ENCODE peak calls at places on chromosomes 6 and 20, in five cellular contexts. One of them, this sample, is unnamed. For H3K9me3, the result is how much of the 10 kb centered on the place peaks cover.

GRCh38 chr20:15582146-15582776 is 991.0 kb downstream of the KIF16B start:
- DNase-seq in tibial nerve: no peak
- DNase-seq in right lobe of liver: no peak
- DNase-seq in A549: no peak
- DNase-seq in stomach: no peak
- DNase-seq in this sample: no peak

GRCh38 chr6:2166717-2167116 is 78.7 kb downstream of the GMDS start:
- DNase-seq in tibial nerve: no peak
- DNase-seq in right lobe of liver: no peak
- DNase-seq in A549: no peak
- DNase-seq in stomach: peak
- DNase-seq in this sample: no peak

GRCh38 chr6:19210849-19211590 is 626.1 kb upstream of the ID4 start:
- DNase-seq in tibial nerve: no peak
- DNase-seq in right lobe of liver: peak
- DNase-seq in A549: no peak
- DNase-seq in stomach: no peak
- DNase-seq in this sample: no peak

GRCh38 chr6:169795196-169795595 is 43.8 kb downstream of the ERMARD start:
- DNase-seq in tibial nerve: no peak
- DNase-seq in right lobe of liver: no peak
- DNase-seq in A549: no peak
- DNase-seq in stomach: no peak
- DNase-seq in this sample: no peak

GRCh38 chr6:34259529-34260069 is 10.8 kb upstream of the SMIM29 start:
- DNase-seq in tibial nerve: no peak
- DNase-seq in right lobe of liver: no peak
- DNase-seq in A549: no peak
- DNase-seq in stomach: no peak
- DNase-seq in this sample: no peak

GRCh38 chr6:11437824-11438459 is 99.6 kb upstream of the TMEM170B start:
- DNase-seq in tibial nerve: no peak
- DNase-seq in right lobe of liver: no peak
- DNase-seq in A549: no peak
- DNase-seq in stomach: no peak
- DNase-seq in this sample: no peak

GRCh38 chr20:49539481-49540231 is 28.3 kb downstream of the PTGIS start:
- DNase-seq in tibial nerve: no peak
- DNase-seq in right lobe of liver: no peak
- DNase-seq in A549: no peak
- DNase-seq in stomach: no peak
- DNase-seq in this sample: no peak

GRCh38 chr6:32963870-32964269 is 4.5 kb upstream of the BRD2 start:
- DNase-seq in tibial nerve: no peak
- DNase-seq in right lobe of liver: no peak
- DNase-seq in A549: no peak
- DNase-seq in stomach: no peak
- DNase-seq in this sample: no peak

GRCh38 chr6:77853401-77853800 is 200.6 kb downstream of the MEI4 start:
- DNase-seq in tibial nerve: no peak
- DNase-seq in right lobe of liver: no peak
- DNase-seq in A549: no peak
- DNase-seq in stomach: no peak
- DNase-seq in this sample: no peak

GRCh38 chr6:47992805-47993204 is 118.2 kb downstream of the PTCHD4 start:
- DNase-seq in tibial nerve: no peak
- DNase-seq in right lobe of liver: no peak
- DNase-seq in A549: no peak
- DNase-seq in stomach: no peak
- DNase-seq in this sample: no peak

GRCh38 chr6:27591660-27592059 is 118.8 kb upstream of the ZNF184 start:
- DNase-seq in tibial nerve: no peak
- DNase-seq in right lobe of liver: no peak
- DNase-seq in A549: no peak
- DNase-seq in stomach: no peak
- DNase-seq in this sample: no peak

GRCh38 chr20:63108247-63108646 is 101.5 kb upstream of the BHLHE23 start:
- DNase-seq in tibial nerve: no peak
- DNase-seq in right lobe of liver: peak
- DNase-seq in A549: no peak
- DNase-seq in stomach: no peak
- DNase-seq in this sample: no peak

GRCh38 chr6:131101911-131102680 is 33.2 kb upstream of the AKAP7 start:
- DNase-seq in tibial nerve: no peak
- DNase-seq in right lobe of liver: no peak
- DNase-seq in A549: peak
- DNase-seq in stomach: no peak
- DNase-seq in this sample: no peak

GRCh38 chr20:1632228-1632577 is 12.4 kb upstream of the SIRPB1 start:
- DNase-seq in tibial nerve: no peak
- DNase-seq in right lobe of liver: no peak
- DNase-seq in A549: no peak
- DNase-seq in stomach: no peak
- DNase-seq in this sample: no peak

GRCh38 chr6:149990672-149991402 is 27.1 kb downstream of the ULBP1 start:
- DNase-seq in tibial nerve: no peak
- DNase-seq in right lobe of liver: no peak
- DNase-seq in A549: peak
- DNase-seq in stomach: no peak
- DNase-seq in this sample: no peak

GRCh38 chr6:126886106-126886505 is 232.4 kb upstream of the RSPO3 start:
- DNase-seq in tibial nerve: no peak
- DNase-seq in right lobe of liver: no peak
- DNase-seq in A549: no peak
- DNase-seq in stomach: no peak
- DNase-seq in this sample: no peak

GRCh38 chr6:13398081-13398406 is 69.7 kb upstream of the TBC1D7 start:
- DNase-seq in tibial nerve: no peak
- DNase-seq in right lobe of liver: no peak
- DNase-seq in A549: no peak
- DNase-seq in stomach: no peak
- DNase-seq in this sample: no peak

GRCh38 chr6:151325075-151326050 is 66.0 kb downstream of the ZBTB2 start:
- DNase-seq in tibial nerve: peak
- DNase-seq in right lobe of liver: peak
- DNase-seq in A549: peak
- DNase-seq in stomach: peak
- DNase-seq in this sample: peak

GRCh38 chr6:15329154-15329781 is 83.4 kb downstream of the JARID2 start:
- DNase-seq in tibial nerve: no peak
- DNase-seq in right lobe of liver: no peak
- DNase-seq in A549: no peak
- DNase-seq in stomach: no peak
- DNase-seq in this sample: no peak

GRCh38 chr6:163667372-163668060 is 253.0 kb downstream of the QKI start:
- DNase-seq in tibial nerve: no peak
- DNase-seq in right lobe of liver: no peak
- DNase-seq in A549: no peak
- DNase-seq in stomach: no peak
- DNase-seq in this sample: no peak

GRCh38 chr6:157586088-157586414 is 205.1 kb downstream of the ZDHHC14 start:
- DNase-seq in tibial nerve: no peak
- DNase-seq in right lobe of liver: no peak
- DNase-seq in A549: no peak
- DNase-seq in stomach: no peak
- DNase-seq in this sample: no peak

GRCh38 chr6:90025418-90026089 is 131.3 kb downstream of the GJA10 start:
- DNase-seq in tibial nerve: no peak
- DNase-seq in right lobe of liver: no peak
- DNase-seq in A549: no peak
- DNase-seq in stomach: no peak
- DNase-seq in this sample: no peak

GRCh38 chr6:168700880-168701279 is 259.9 kb downstream of the SMOC2 start:
- DNase-seq in tibial nerve: no peak
- DNase-seq in right lobe of liver: no peak
- DNase-seq in A549: no peak
- DNase-seq in stomach: no peak
- DNase-seq in this sample: no peak

GRCh38 chr6:111601875-111602274 is 3.8 kb downstream of the TRAF3IP2 start:
- DNase-seq in tibial nerve: no peak
- DNase-seq in right lobe of liver: no peak
- DNase-seq in A549: no peak
- DNase-seq in stomach: peak
- DNase-seq in this sample: no peak

GRCh38 chr6:84466521-84466920 is 239.1 kb upstream of the CEP162 start:
- DNase-seq in tibial nerve: no peak
- DNase-seq in right lobe of liver: no peak
- DNase-seq in A549: peak
- DNase-seq in stomach: no peak
- DNase-seq in this sample: no peak

GRCh38 chr6:109484161-109484560 is 1.1 kb upstream of the ZBTB24 start:
- DNase-seq in tibial nerve: no peak
- DNase-seq in right lobe of liver: no peak
- DNase-seq in A549: no peak
- DNase-seq in stomach: no peak
- DNase-seq in this sample: no peak

GRCh38 chr6:112806163-112806900 is 459.2 kb downstream of the RFPL4B start:
- DNase-seq in tibial nerve: no peak
- DNase-seq in right lobe of liver: no peak
- DNase-seq in A549: no peak
- DNase-seq in stomach: no peak
- DNase-seq in this sample: no peak

GRCh38 chr20:14599613-14600012 is 262.2 kb upstream of the FLRT3 start:
- DNase-seq in tibial nerve: no peak
- DNase-seq in right lobe of liver: no peak
- DNase-seq in A549: no peak
- DNase-seq in stomach: no peak
- DNase-seq in this sample: no peak

GRCh38 chr6:108945686-108946158 is 97.5 kb downstream of the ARMC2 start:
- DNase-seq in tibial nerve: peak
- DNase-seq in right lobe of liver: peak
- DNase-seq in A549: no peak
- DNase-seq in stomach: peak
- DNase-seq in this sample: no peak

GRCh38 chr20:6632187-6632586 is 135.3 kb upstream of the BMP2 start:
- DNase-seq in tibial nerve: no peak
- DNase-seq in right lobe of liver: no peak
- DNase-seq in A549: no peak
- DNase-seq in stomach: no peak
- DNase-seq in this sample: no peak

GRCh38 chr6:15246217-15247211 is 645 bp downstream of the JARID2 start:
- DNase-seq in tibial nerve: no peak
- DNase-seq in right lobe of liver: no peak
- DNase-seq in A549: no peak
- DNase-seq in stomach: no peak
- DNase-seq in this sample: peak

DNA sequence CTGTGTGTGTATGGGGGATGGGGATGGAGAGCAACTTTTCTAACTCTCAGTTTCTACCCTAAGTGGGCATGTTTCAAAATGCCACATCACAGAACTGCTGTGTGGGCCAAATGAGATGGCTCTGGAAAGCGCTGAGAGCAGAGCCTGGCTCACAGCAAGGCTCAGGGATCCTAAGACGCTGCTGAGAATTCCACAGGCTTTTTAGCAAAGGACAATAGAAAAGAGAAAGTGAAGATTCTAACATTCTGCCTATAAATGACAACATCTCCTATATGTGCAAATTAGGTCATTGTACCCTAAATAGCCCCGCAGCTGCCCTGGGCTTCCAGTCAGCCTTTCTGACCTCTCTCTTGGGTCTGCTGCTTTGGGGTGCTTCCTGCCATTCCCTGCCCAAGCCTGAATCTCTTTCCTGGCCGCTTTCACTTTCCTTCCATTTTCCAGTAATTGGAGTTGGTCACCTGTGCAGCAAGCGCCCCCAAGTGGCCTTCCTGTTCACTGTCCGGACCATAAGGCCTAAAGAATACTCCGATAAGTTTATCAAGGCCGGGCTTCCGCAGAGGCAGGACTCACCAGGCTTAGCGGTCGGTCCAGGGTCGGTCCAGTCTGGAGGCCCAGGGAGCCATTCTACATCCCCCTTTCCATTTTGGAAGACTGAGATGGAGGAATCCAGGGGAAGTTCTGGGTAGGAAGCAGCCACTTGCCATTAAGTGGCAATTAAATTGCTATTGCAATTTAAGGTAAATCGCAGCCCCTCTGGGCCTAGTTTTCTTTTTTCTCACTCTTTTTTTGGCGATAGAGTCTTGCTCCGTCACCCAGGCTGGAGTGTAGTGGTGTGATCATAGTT is 6.7 kb upstream of the DDR1 start:
- DNase-seq in tibial nerve: peak
- DNase-seq in right lobe of liver: peak
- DNase-seq in A549: peak
- DNase-seq in stomach: peak
- DNase-seq in this sample: peak
- H3K27ac ChIP-seq in tibial nerve: peak
- H3K27ac ChIP-seq in right lobe of liver: peak
- H3K27ac ChIP-seq in A549: peak
- H3K27ac ChIP-seq in stomach: peak
- H3K27ac ChIP-seq in this sample: peak

GRCh38 chr20:57977588-57977987 is 250.9 kb downstream of the ANKRD60 start:
- DNase-seq in tibial nerve: peak
- DNase-seq in right lobe of liver: no peak
- DNase-seq in A549: no peak
- DNase-seq in stomach: no peak
- DNase-seq in this sample: no peak
- H3K9me3 ChIP-seq in tibial nerve: under half
- H3K9me3 ChIP-seq in right lobe of liver: under half
- H3K9me3 ChIP-seq in A549: under half
- H3K9me3 ChIP-seq in stomach: under half
- H3K9me3 ChIP-seq in this sample: under half

GRCh38 chr6:158642805-158643489 is 1.6 kb downstream of the DYNLT1 start:
- DNase-seq in tibial nerve: no peak
- DNase-seq in right lobe of liver: no peak
- DNase-seq in A549: no peak
- DNase-seq in stomach: peak
- DNase-seq in this sample: no peak
- H3K4me3 ChIP-seq in tibial nerve: peak
- H3K4me3 ChIP-seq in right lobe of liver: no peak
- H3K4me3 ChIP-seq in A549: peak
- H3K4me3 ChIP-seq in stomach: peak
- H3K4me3 ChIP-seq in this sample: peak

GRCh38 chr6:166364480-166364879 is 18.3 kb downstream of the MPC1 start:
- DNase-seq in tibial nerve: no peak
- DNase-seq in right lobe of liver: no peak
- DNase-seq in A549: no peak
- DNase-seq in stomach: no peak
- DNase-seq in this sample: no peak

GRCh38 chr6:166365806-166366205 is 16.9 kb downstream of the MPC1 start:
- DNase-seq in tibial nerve: no peak
- DNase-seq in right lobe of liver: no peak
- DNase-seq in A549: no peak
- DNase-seq in stomach: no peak
- DNase-seq in this sample: no peak

GRCh38 chr6:166366921-166367320 is 15.8 kb downstream of the MPC1 start:
- DNase-seq in tibial nerve: no peak
- DNase-seq in right lobe of liver: no peak
- DNase-seq in A549: no peak
- DNase-seq in stomach: no peak
- DNase-seq in this sample: no peak

GRCh38 chr6:166361080-166361429 is 18.7 kb upstream of the SFT2D1 start:
- DNase-seq in tibial nerve: peak
- DNase-seq in right lobe of liver: peak
- DNase-seq in A549: no peak
- DNase-seq in stomach: no peak
- DNase-seq in this sample: no peak

GRCh38 chr6:166365221-166365620 is 17.5 kb downstream of the MPC1 start:
- DNase-seq in tibial nerve: no peak
- DNase-seq in right lobe of liver: no peak
- DNase-seq in A549: no peak
- DNase-seq in stomach: no peak
- DNase-seq in this sample: no peak
- H3K27ac ChIP-seq in tibial nerve: no peak
- H3K27ac ChIP-seq in right lobe of liver: no peak
- H3K27ac ChIP-seq in A549: no peak
- H3K27ac ChIP-seq in stomach: no peak
- H3K27ac ChIP-seq in this sample: no peak

GRCh38 chr6:134910596-134910935 is 39.3 kb downstream of the ALDH8A1 start:
- DNase-seq in tibial nerve: no peak
- DNase-seq in right lobe of liver: no peak
- DNase-seq in A549: no peak
- DNase-seq in stomach: no peak
- DNase-seq in this sample: no peak
- H3K9me3 ChIP-seq in tibial nerve: under half
- H3K9me3 ChIP-seq in right lobe of liver: under half
- H3K9me3 ChIP-seq in A549: under half
- H3K9me3 ChIP-seq in stomach: under half
- H3K9me3 ChIP-seq in this sample: under half